ENCODE peak calls at places on chromosomes 13 and 19, in five cellular contexts. L is SK-N-SH, I is stomach, Q is HCT116, R is endothelial cell of umbilical vein. E is an unnamed sample.

GRCh38 chr13:76707360-76707759 is 178.8 kb downstream of the KCTD12 start:
- DNase-seq in L (no peak), I (no peak), Q (no peak), R (peak), E (no peak)

GRCh38 chr13:81048026-81048461 is 707.1 kb upstream of the SPRY2 start:
- DNase-seq in L (no peak), I (no peak), Q (no peak), R (no peak), E (no peak)

GRCh38 chr13:97043302-97043701 is 49.0 kb upstream of the OXGR1 start:
- DNase-seq in L (no peak), I (no peak), Q (no peak), R (peak), E (no peak)

GRCh38 chr19:2270157-2270571 is 11.8 kb downstream of the PEAK3 start:
- DNase-seq in L (no peak), I (no peak), Q (no peak), R (no peak), E (peak)

GRCh38 chr19:58033741-58034475 is at the start of gene ZSCAN1:
- DNase-seq in L (peak), I (peak), Q (no peak), R (peak), E (peak)

GRCh38 chr19:46392837-46393236 is 20.5 kb downstream of the CCDC8 start:
- DNase-seq in L (no peak), I (no peak), Q (no peak), R (no peak), E (no peak)

GRCh38 chr13:36385471-36385870 is 39.3 kb upstream of the SPART start:
- DNase-seq in L (no peak), I (no peak), Q (no peak), R (no peak), E (no peak)

GRCh38 chr19:46958542-46958941 is 61.1 kb upstream of the NPAS1 start:
- DNase-seq in L (peak), I (no peak), Q (no peak), R (peak), E (no peak)

GRCh38 chr13:112833551-112834257 is 135.3 kb upstream of the MCF2L start:
- DNase-seq in L (no peak), I (no peak), Q (no peak), R (no peak), E (no peak)

GRCh38 chr13:37342205-37342604 is 236.7 kb upstream of the CSNK1A1L start:
- DNase-seq in L (no peak), I (no peak), Q (no peak), R (no peak), E (no peak)

GRCh38 chr19:23116802-23117571 is at the start of gene ZNF730:
- DNase-seq in L (peak), I (no peak), Q (no peak), R (peak), E (peak)

GRCh38 chr19:5646703-5647102 is 23.8 kb downstream of the SAFB start:
- DNase-seq in L (no peak), I (no peak), Q (no peak), R (no peak), E (no peak)

GRCh38 chr13:94713556-94714182 is 1.3 kb upstream of the SOX21 start:
- DNase-seq in L (no peak), I (no peak), Q (no peak), R (no peak), E (no peak)

GRCh38 chr19:47490031-47490430 is 6.0 kb upstream of the KPTN start:
- DNase-seq in L (no peak), I (no peak), Q (no peak), R (no peak), E (no peak)

GRCh38 chr19:1433119-1434039 is 4.8 kb upstream of the RPS15 start:
- DNase-seq in L (no peak), I (no peak), Q (no peak), R (no peak), E (no peak)

GRCh38 chr19:788821-789472 is 8.3 kb upstream of the PTBP1 start:
- DNase-seq in L (peak), I (no peak), Q (no peak), R (no peak), E (no peak)

GRCh38 chr19:12090807-12091206 is 26.3 kb downstream of the ZNF844 start:
- DNase-seq in L (peak), I (peak), Q (no peak), R (peak), E (no peak)

GRCh38 chr19:12085074-12085818 is 20.7 kb downstream of the ZNF844 start:
- DNase-seq in L (no peak), I (no peak), Q (no peak), R (no peak), E (no peak)
- H3K4me3 ChIP-seq in L (no peak), I (no peak), Q (no peak), R (no peak), E (no peak)

GRCh38 chr19:45051929-45052579 is 13.2 kb downstream of the CLASRP start:
- DNase-seq in L (no peak), I (peak), Q (no peak), R (no peak), E (no peak)
- TF ChIP-seq POLR2AphosphoS5 in L (no peak), I (no peak), Q (no peak), R (no peak), E (no peak)

GRCh38 chr19:54189020-54189667 is at the start of gene MBOAT7:
- DNase-seq in L (no peak), I (no peak), Q (no peak), R (no peak), E (no peak)

GRCh38 chr19:54186934-54187381 is 2.4 kb downstream of the MBOAT7 start:
- DNase-seq in L (no peak), I (peak), Q (no peak), R (no peak), E (no peak)

GRCh38 chr19:54183431-54183830 is 5.9 kb downstream of the MBOAT7 start:
- DNase-seq in L (no peak), I (no peak), Q (no peak), R (peak), E (no peak)

GRCh38 chr19:54188224-54188871 is 1.0 kb downstream of the MBOAT7 start:
- DNase-seq in L (no peak), I (no peak), Q (no peak), R (peak), E (no peak)

GRCh38 chr19:54186351-54186750 is 3.0 kb downstream of the MBOAT7 start:
- DNase-seq in L (no peak), I (no peak), Q (no peak), R (no peak), E (no peak)
- H3K4me3 ChIP-seq in L (no peak), I (no peak), Q (no peak), R (no peak), E (no peak)

GRCh38 chr13:102680842-102681725 is 13.8 kb downstream of the METTL21C start:
- DNase-seq in L (no peak), I (no peak), Q (no peak), R (no peak), E (no peak)

GRCh38 chr13:102679449-102680132 is 15.3 kb downstream of the METTL21C start:
- DNase-seq in L (no peak), I (no peak), Q (no peak), R (no peak), E (no peak)

GRCh38 chr13:102677122-102677521 is 17.7 kb downstream of the METTL21C start:
- DNase-seq in L (no peak), I (no peak), Q (no peak), R (no peak), E (no peak)

GRCh38 chr13:102680133-102680717 is 14.6 kb downstream of the METTL21C start:
- DNase-seq in L (no peak), I (no peak), Q (no peak), R (no peak), E (no peak)

DNA sequence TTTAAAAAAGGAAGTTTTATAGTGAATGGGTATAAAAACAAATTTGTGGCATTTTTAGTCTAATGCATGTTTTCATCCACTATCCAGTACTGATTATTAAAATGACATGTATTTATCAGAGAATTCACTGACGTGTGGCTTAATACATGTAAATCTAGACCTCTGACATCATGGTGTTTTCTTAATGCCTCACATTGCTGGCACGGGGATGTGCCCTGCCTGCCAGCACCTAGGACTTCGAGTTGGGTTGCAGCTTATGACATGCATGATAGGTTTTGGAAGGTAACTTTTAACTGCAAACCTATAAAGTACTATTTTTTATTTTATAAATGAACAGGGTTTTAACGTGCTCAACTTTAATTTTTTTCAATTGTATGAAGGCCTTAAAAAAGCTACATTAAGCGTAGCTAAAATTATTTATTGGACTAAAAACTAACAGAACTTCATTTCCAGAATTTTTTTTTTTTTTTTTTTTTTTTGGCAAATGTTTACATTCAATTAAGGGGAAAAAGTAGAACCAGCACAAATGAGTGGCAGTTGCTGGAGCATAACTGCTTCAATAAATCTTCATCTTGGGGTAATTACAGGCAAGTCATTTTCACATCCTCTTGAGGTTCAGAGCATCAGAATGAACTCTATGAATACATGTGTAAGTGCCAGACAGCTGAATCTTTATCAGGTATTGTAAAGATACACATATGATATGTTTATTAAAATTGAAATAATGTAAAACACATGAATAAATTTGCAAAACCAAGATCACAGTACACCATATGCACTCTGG is 16.3 kb downstream of the METTL21C start:
- DNase-seq in L (no peak), I (no peak), Q (no peak), R (no peak), E (no peak)
- TF ChIP-seq POLR2AphosphoS5 in L (no peak), I (no peak), Q (no peak), R (no peak), E (no peak)

DNA sequence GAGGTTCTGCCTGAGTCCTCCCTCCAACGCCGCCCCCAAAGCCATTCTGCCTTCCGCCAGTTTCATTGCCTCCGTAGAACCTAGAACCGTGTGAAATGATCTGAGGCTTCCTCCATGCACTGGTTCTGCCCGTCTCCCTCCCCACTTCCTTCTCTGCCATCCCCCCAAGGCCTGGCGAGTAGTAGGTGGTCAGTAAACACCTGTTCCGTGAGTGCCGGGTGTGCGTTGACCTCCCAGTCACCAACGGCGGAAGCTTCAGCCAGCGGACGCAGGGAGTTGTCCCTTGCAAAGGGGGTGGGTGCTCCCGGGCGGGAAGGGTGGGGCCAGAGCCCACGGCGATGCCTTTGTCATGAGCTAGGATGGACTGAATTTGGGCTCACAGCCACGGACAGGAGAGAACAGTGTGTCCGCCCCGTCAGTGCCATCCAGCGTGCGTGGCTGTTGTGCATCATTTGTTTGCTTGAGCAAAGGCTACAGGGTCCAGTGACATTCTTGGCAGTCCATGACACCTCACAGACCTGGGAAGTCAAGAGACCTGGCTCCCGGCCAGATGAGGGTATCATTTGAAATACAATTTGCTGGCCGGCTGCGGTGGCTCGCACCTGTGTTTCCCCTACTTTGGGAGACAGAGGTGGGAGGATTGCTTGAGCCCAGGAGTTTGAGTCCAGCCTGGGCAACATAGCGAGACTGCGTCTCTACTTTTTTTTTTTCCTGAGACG is 43.1 kb downstream of the NFIC start:
- DNase-seq in L (peak), I (peak), Q (no peak), R (no peak), E (peak)
- H3K4me3 ChIP-seq in L (no peak), I (peak), Q (no peak), R (no peak), E (peak)

GRCh38 chr13:24207841-24208240 is 47.3 kb downstream of the SPATA13 start:
- DNase-seq in L (no peak), I (no peak), Q (no peak), R (no peak), E (no peak)

GRCh38 chr13:24203726-24204295 is 43.3 kb downstream of the SPATA13 start:
- DNase-seq in L (no peak), I (no peak), Q (no peak), R (peak), E (no peak)

GRCh38 chr13:24199016-24199415 is 38.5 kb downstream of the SPATA13 start:
- DNase-seq in L (no peak), I (no peak), Q (no peak), R (no peak), E (no peak)

GRCh38 chr13:24196593-24197197 is 36.2 kb downstream of the SPATA13 start:
- DNase-seq in L (no peak), I (no peak), Q (no peak), R (no peak), E (no peak)

DNA sequence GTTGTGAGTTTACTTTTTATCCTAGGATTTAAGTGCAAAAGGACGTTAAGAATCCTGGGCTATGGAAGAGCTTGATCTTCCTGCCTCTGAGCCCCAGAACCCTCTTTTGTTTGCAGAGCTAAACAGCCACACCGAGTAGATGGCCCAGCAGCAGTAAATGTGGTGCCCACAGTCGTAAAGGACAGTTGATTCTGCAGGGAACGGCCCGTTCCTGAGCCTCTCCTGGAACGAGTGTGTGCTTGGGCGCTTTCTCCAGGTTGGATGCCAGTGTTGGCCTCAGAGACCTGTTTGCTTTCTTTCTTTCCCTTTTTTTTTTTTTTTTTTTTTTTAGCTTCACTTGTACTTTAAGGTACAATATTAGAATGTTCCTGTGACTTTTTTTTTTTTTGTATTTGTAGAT is 41.7 kb downstream of the SPATA13 start:
- DNase-seq in L (no peak), I (peak), Q (no peak), R (no peak), E (no peak)
- TF ChIP-seq POLR2AphosphoS5 in L (no peak), I (no peak), Q (no peak), R (no peak), E (no peak)

GRCh38 chr19:53504903-53505302 is 33.0 kb upstream of the ZNF331 start:
- DNase-seq in L (peak), I (no peak), Q (no peak), R (no peak), E (no peak)
- H3K4me3 ChIP-seq in L (peak), I (no peak), Q (no peak), R (no peak), E (no peak)

DNA sequence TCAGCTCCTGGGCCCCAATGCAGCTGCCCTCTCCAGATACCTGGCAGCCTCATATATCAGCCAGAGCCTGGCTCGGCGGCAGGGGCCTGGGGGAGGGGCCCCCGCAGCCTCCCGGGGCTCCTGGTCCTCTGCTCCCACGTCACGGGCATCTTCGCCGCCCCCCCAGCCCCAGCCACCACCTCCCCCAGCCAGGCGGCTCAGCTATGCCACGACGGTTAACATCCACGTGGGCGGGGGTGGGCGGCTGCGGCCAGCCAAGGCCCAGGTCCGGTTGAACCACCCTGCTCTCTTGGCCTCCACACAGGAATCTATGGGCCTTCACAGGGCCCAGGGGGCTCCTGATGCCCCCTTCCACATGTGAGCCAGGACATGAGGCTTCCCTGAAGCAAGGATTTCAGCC is 10.8 kb downstream of the RPS16 start:
- DNase-seq in L (peak), I (no peak), Q (no peak), R (no peak), E (no peak)
- TF ChIP-seq POLR2AphosphoS5 in L (no peak), I (no peak), Q (no peak), R (no peak), E (no peak)

GRCh38 chr19:4537953-4538600 is 1.8 kb downstream of the LRG1 start:
- DNase-seq in L (no peak), I (no peak), Q (no peak), R (no peak), E (no peak)

GRCh38 chr19:4533334-4533733 is 1.7 kb downstream of the PLIN5 start:
- DNase-seq in L (no peak), I (no peak), Q (no peak), R (no peak), E (no peak)

GRCh38 chr19:4533835-4534424 is 1.1 kb downstream of the PLIN5 start:
- DNase-seq in L (no peak), I (no peak), Q (no peak), R (no peak), E (peak)

GRCh38 chr19:4536798-4537197 is 1.8 kb upstream of the PLIN5 start:
- DNase-seq in L (peak), I (no peak), Q (no peak), R (no peak), E (no peak)

GRCh38 chr19:4534836-4535658 is at the start of gene PLIN5:
- DNase-seq in L (peak), I (peak), Q (peak), R (peak), E (no peak)
- H3K4me3 ChIP-seq in L (peak), I (peak), Q (peak), R (no peak), E (peak)

GRCh38 chr19:31969955-31970545 is 375.4 kb upstream of the ZNF507 start:
- DNase-seq in L (no peak), I (no peak), Q (no peak), R (no peak), E (no peak)
- TF ChIP-seq POLR2AphosphoS5 in L (no peak), I (no peak), Q (no peak), R (no peak), E (no peak)

E was measured in suprapubic skin.